ENCODE peak calls at places on chromosomes 3 and 15, in six cellular contexts. O is A549, E is IMR-90, D is GM12878, P is K562, F is SK-N-SH. M is an unnamed sample.

GRCh38 chr15:89665449-89666146 is 10.3 kb upstream of the KIF7 start:
- DNase-seq in D (no peak), E (peak; percentile 59), F (peak; percentile 91), P (no peak), O (peak; percentile 50), M (no peak)

GRCh38 chr3:100103558-100104441 is 10.5 kb downstream of the FILIP1L start:
- DNase-seq in D (peak; percentile 56), O (no peak), F (no peak), E (peak; percentile 93), P (no peak), M (peak; percentile 20)

GRCh38 chr3:27985369-27986035 is 255.9 kb upstream of the CMC1 start:
- DNase-seq in O (no peak), D (no peak), P (no peak), E (no peak), F (no peak), M (no peak)

GRCh38 chr3:52468336-52468735 is 12.9 kb downstream of the NISCH start:
- DNase-seq in O (no peak), P (no peak), D (no peak), E (no peak), F (no peak), M (no peak)

GRCh38 chr3:38117163-38117716 is 19.7 kb downstream of the ACAA1 start:
- DNase-seq in P (no peak), F (no peak), O (no peak), D (no peak), E (no peak), M (no peak)

GRCh38 chr3:42739401-42740158 is 33.5 kb downstream of the CCDC13 start:
- DNase-seq in F (no peak), E (no peak), D (no peak), O (no peak), P (no peak), M (peak; percentile 58)

GRCh38 chr3:77147836-77148578 is 108.1 kb downstream of the ROBO2 start:
- DNase-seq in P (no peak), O (no peak), F (no peak), E (no peak), D (no peak), M (no peak)

GRCh38 chr3:130626021-130626420 is 109.0 kb downstream of the COL6A6 start:
- DNase-seq in F (no peak), E (peak; percentile 41), O (no peak), P (no peak), D (no peak), M (no peak)

GRCh38 chr3:172982731-172983364 is 158.2 kb downstream of the SPATA16 start:
- DNase-seq in O (peak; percentile 7), D (no peak), E (no peak), P (peak; percentile 22), F (peak; percentile 37), M (no peak)

GRCh38 chr15:39830166-39830565 is 47.5 kb upstream of the FSIP1 start:
- DNase-seq in D (no peak), P (no peak), O (no peak), E (no peak), F (no peak), M (no peak)

GRCh38 chr3:14439501-14440167 is 37.2 kb downstream of the SLC6A6 start:
- DNase-seq in P (peak; percentile 85), D (no peak), F (peak; percentile 87), E (peak; percentile 52), O (no peak), M (no peak)

GRCh38 chr15:93378547-93378946 is 289.5 kb upstream of the RGMA start:
- DNase-seq in F (no peak), E (no peak), D (no peak), O (no peak), P (no peak), M (no peak)

GRCh38 chr3:114112696-114113095 is 56.2 kb downstream of the QTRT2 start:
- DNase-seq in O (no peak), P (no peak), D (no peak), E (no peak), F (no peak), M (no peak)

GRCh38 chr3:106176734-106177133 is 307.9 kb upstream of the CBLB start:
- DNase-seq in F (no peak), D (peak; percentile 88), E (peak; percentile 23), O (no peak), P (no peak), M (no peak)

GRCh38 chr3:154126651-154127050 is 5.5 kb downstream of the ARHGEF26 start:
- DNase-seq in P (no peak), O (no peak), E (no peak), F (no peak), D (no peak), M (no peak)

GRCh38 chr3:72629191-72629611 is 219.0 kb downstream of the SHQ1 start:
- DNase-seq in P (no peak), D (no peak), F (no peak), E (no peak), O (no peak), M (no peak)

GRCh38 chr15:85276921-85277320 is 103.5 kb upstream of the AKAP13 start:
- DNase-seq in F (no peak), O (no peak), P (no peak), D (no peak), E (no peak), M (no peak)

GRCh38 chr15:70451861-70452653 is 311.3 kb downstream of the UACA start:
- DNase-seq in D (no peak), F (no peak), E (no peak), P (peak; percentile 27), O (no peak), M (no peak)

GRCh38 chr3:131216801-131217200 is 164.8 kb upstream of the NUDT16 start:
- DNase-seq in D (no peak), E (peak; percentile 50), F (no peak), P (peak; percentile 17), O (peak; percentile 36), M (peak; percentile 28)

GRCh38 chr3:128372707-128373533 is 93.8 kb downstream of the DNAJB8 start:
- DNase-seq in D (no peak), F (no peak), O (no peak), P (no peak), E (no peak), M (no peak)

GRCh38 chr3:8762607-8763377 is 6.6 kb downstream of the OXTR start:
- DNase-seq in O (no peak), P (no peak), E (no peak), D (no peak), F (no peak), M (no peak)

DNA sequence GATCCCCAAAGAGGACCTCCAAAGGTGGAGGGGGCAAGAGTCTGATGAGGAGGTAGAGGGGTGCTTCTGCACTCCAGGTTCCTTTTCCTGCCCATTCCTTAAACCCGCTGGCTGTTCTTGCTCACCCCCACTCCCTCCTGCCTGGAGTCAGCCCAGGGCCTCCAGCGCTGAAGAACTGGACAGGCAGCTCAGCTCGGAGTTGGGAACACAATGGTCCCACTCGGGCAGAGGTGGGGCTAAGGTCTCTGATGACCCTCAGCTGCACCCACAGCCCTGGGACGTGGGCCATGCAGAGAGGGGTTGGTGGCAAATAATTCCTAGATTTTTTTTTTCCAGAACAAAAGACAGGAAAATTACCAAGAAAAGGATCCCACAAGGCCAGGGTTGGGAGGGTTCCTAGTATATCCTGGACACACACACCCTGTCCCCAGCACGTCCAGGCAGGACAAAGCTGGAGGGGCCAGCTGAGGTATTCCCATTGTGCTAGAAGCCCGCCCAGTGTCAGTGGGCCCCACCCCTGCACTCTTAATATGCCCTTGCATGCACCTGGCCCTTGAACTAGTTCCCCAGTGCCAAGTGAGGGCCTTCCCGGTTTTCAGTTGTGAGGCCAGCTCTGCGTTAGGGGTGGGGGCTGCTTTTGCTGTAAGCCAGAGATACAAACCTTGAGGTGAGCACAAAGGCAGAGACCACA is 22.1 kb upstream of the IP6K2 start:
- DNase-seq in E (no peak), P (no peak), F (peak; percentile 30), D (no peak), O (no peak), M (no peak)
- TF ChIP-seq SMC3 in E (no peak), P (no peak), F (no peak), D (no peak), O (no peak), M (no peak)

DNA sequence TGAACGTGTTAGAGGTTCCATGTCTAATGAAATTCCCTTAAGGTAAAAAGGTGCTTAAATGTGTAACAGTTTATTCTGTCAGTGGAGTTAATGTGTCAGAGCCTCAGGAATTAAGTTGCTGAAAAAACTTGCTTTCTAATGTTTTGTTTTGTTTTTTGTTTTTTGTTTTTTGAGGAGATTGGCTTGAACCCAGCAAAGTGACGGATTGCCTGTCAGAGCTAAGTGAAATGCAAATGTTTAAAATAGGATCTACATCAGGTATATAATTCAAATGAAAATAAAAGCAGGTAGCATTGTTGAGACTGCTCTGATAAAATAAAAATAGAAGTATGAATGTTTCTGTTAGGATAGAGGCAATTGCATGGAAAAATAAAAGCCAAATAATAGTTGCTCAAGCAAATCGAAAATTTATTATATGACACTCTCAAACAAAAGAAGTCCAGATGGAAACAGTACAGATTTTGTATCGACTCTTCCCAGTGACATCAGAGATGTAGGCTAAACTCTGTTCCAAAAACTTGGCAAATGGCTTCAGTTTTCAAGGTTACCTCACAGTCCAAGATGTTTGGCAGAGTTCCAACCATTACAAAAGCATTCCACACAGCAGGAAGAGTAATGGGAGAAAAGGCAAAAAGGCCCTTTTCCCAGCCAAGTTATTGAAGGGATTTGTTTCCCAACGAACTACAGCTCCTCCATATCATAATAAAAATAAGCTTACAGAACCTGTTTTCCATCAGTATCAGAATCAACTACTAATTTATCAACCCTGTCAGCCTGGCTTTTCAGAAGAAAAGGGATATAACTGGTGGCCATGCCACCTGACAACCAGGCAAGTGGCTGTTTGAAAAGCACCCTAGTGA is 291.0 kb downstream of the TBL1XR1 start:
- DNase-seq in F (peak; percentile 6), D (no peak), O (peak; percentile 10), E (peak; percentile 90), P (no peak), M (peak; percentile 23)
- TF ChIP-seq SMC3 in F (no peak), D (no peak), O (no peak), E (no peak), P (no peak), M (no peak)

DNA sequence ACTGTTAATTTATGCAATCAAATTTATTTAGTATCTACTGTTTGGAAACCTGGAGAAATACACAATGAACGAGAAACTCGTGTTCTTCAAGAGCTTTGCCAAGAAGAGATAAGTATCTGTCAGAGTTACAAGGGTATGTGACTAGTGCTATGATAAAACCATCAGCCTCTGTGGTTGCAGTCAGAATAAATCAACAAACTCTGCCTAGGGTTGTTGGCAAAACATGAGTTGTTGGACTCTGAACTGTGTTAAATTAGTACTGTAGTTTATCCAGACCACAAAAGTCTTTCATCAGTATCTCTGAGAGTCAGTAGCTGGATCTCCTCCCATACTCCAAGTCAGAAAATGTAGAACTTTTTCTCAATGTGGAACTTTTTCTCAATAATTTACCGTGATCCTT is 918.4 kb downstream of the NAALADL2 start:
- DNase-seq in O (no peak), F (no peak), E (peak; percentile 20), D (no peak), P (no peak), M (peak; percentile 0)
- TF ChIP-seq SMC3 in O (no peak), F (no peak), E (no peak), D (no peak), P (no peak), M (no peak)

GRCh38 chr3:133476971-133477375 is 77.1 kb downstream of the BFSP2 start:
- DNase-seq in E (no peak), F (no peak), O (no peak), P (no peak), D (no peak), M (no peak)
- TF ChIP-seq SMC3 in E (no peak), F (no peak), O (no peak), P (no peak), D (no peak), M (no peak)

M was measured in HepG2.